ENCODE peak calls at places on chromosomes 2 and 18, in nine cellular contexts. L, D, Q, X, Y, O, W, N and T are unnamed samples.

GRCh38 chr2:40844353-40845277 is 392.7 kb upstream of the SLC8A1 start:
- DNase-seq in L (no peak), D (no peak), Q (peak; percentile 19), X (no peak), Y (no peak), O (no peak), W (peak; percentile 3), N (no peak), T (no peak)

GRCh38 chr2:238462782-238463396 is 36.2 kb downstream of the ASB1 start:
- DNase-seq in L (peak; percentile 74), D (peak; percentile 36), Q (peak; percentile 73), X (no peak), Y (peak; percentile 37), O (no peak), W (peak; percentile 45), N (peak; percentile 35), T (peak; percentile 22)

GRCh38 chr2:152432765-152433164 is 97.8 kb downstream of the FMNL2 start:
- DNase-seq in L (no peak), D (no peak), Q (no peak), X (no peak), Y (no peak), O (no peak), W (no peak), N (no peak), T (no peak)

GRCh38 chr2:64988420-64989125 is 626 bp upstream of the SLC1A4 start:
- DNase-seq in L (peak; percentile 78), D (peak; percentile 66), Q (peak; percentile 89), X (peak; percentile 86), Y (peak; percentile 51), O (peak; percentile 37), W (peak; percentile 83), N (peak; percentile 59), T (peak; percentile 89)

GRCh38 chr2:10145519-10146357 is 23.2 kb downstream of the RRM2 start:
- DNase-seq in L (no peak), D (no peak), Q (peak; percentile 33), X (no peak), Y (no peak), O (no peak), W (no peak), N (no peak), T (no peak)

GRCh38 chr18:59546164-59546563 is 151.1 kb downstream of the CCBE1 start:
- DNase-seq in L (no peak), D (no peak), Q (no peak), X (no peak), Y (no peak), O (no peak), W (no peak), N (no peak), T (no peak)

GRCh38 chr2:160430001-160430344 is 63.6 kb downstream of the RBMS1 start:
- DNase-seq in L (no peak), D (no peak), Q (no peak), X (no peak), Y (no peak), O (no peak), W (no peak), N (no peak), T (no peak)

GRCh38 chr18:56270851-56271250 is 367.5 kb downstream of the TXNL1 start:
- DNase-seq in L (no peak), D (no peak), Q (no peak), X (no peak), Y (no peak), O (no peak), W (no peak), N (no peak), T (no peak)

GRCh38 chr18:45829896-45830295 is 4.4 kb downstream of the SIGLEC15 start:
- DNase-seq in L (no peak), D (no peak), Q (no peak), X (no peak), Y (no peak), O (no peak), W (no peak), N (no peak), T (no peak)

GRCh38 chr18:28412521-28412920 is 235.6 kb upstream of the CDH2 start:
- DNase-seq in L (no peak), D (no peak), Q (no peak), X (no peak), Y (no peak), O (no peak), W (no peak), N (no peak), T (no peak)

GRCh38 chr2:205680067-205680466 is 2.2 kb upstream of the NRP2 start:
- DNase-seq in L (peak; percentile 62), D (no peak), Q (peak; percentile 79), X (no peak), Y (peak; percentile 61), O (no peak), W (peak; percentile 67), N (no peak), T (peak; percentile 96)

GRCh38 chr2:189613650-189614420 is 33.2 kb upstream of the SLC40A1 start:
- DNase-seq in L (no peak), D (no peak), Q (no peak), X (no peak), Y (no peak), O (no peak), W (peak; percentile 26), N (no peak), T (no peak)

GRCh38 chr2:101476605-101477208 is 1.8 kb upstream of the RFX8 start:
- DNase-seq in L (no peak), D (no peak), Q (no peak), X (no peak), Y (no peak), O (no peak), W (no peak), N (no peak), T (no peak)

GRCh38 chr2:49954074-49954473 is 799.8 kb upstream of the FSHR start:
- DNase-seq in L (no peak), D (no peak), Q (no peak), X (no peak), Y (no peak), O (no peak), W (no peak), N (no peak), T (no peak)

GRCh38 chr18:48136051-48136543 is 205.6 kb upstream of the SMAD2 start:
- DNase-seq in L (no peak), D (no peak), Q (no peak), X (no peak), Y (no peak), O (no peak), W (no peak), N (no peak), T (no peak)

GRCh38 chr2:6644261-6644660 is 221.4 kb downstream of the CMPK2 start:
- DNase-seq in L (no peak), D (no peak), Q (no peak), X (no peak), Y (no peak), O (no peak), W (no peak), N (no peak), T (no peak)